ENCODE peak calls at places on chromosomes 3 and 15, in six cellular contexts. W is NCI-H1417 treated with DMSO at 0.1 percent for 48 hours, S is OCI-LY7, R is retina, C is Right ventricle myocardium superior, X is T-helper 1 cell. L is an unnamed sample.

GRCh38 chr15:77495806-77496589 is 75.3 kb downstream of the HMG20A start:
- DNase-seq in W (no peak), S (no peak), R (no peak), C (no peak), X (no peak), L (no peak)

GRCh38 chr3:57942872-57943283 is 65.3 kb upstream of the FLNB start:
- DNase-seq in W (no peak), S (no peak), R (no peak), C (peak), X (no peak), L (peak)

GRCh38 chr3:185988080-185988815 is 50.4 kb upstream of the TRA2B start:
- DNase-seq in W (no peak), S (no peak), R (peak), C (no peak), X (no peak), L (no peak)

GRCh38 chr3:56818156-56818985 is 16.6 kb upstream of the ARHGEF3 start:
- DNase-seq in W (no peak), S (no peak), R (no peak), C (no peak), X (no peak), L (no peak)

GRCh38 chr3:109081746-109082510 is 36.0 kb downstream of the MORC1 start:
- DNase-seq in W (no peak), S (peak), R (peak), C (no peak), X (no peak), L (no peak)

GRCh38 chr15:60520825-60521368 is 42.0 kb upstream of the ICE2 start:
- DNase-seq in W (no peak), S (peak), R (peak), C (peak), X (peak), L (peak)

GRCh38 chr3:60746690-60747416 is 504.4 kb downstream of the FHIT start:
- DNase-seq in W (no peak), S (no peak), R (no peak), C (no peak), X (no peak), L (no peak)

GRCh38 chr3:159859424-159859823 is 129.2 kb upstream of the IL12A start:
- DNase-seq in W (no peak), S (no peak), R (no peak), C (no peak), X (no peak), L (no peak)

GRCh38 chr15:71366926-71367325 is 251.7 kb downstream of the THSD4 start:
- DNase-seq in W (no peak), S (no peak), R (no peak), C (no peak), X (no peak), L (no peak)

GRCh38 chr3:65944252-65944651 is 94.5 kb downstream of the MAGI1 start:
- DNase-seq in W (no peak), S (no peak), R (no peak), C (no peak), X (no peak), L (no peak)

GRCh38 chr3:30269751-30270445 is 336.5 kb upstream of the TGFBR2 start:
- DNase-seq in W (no peak), S (peak), R (no peak), C (no peak), X (no peak), L (no peak)

GRCh38 chr3:46112984-46113383 is 85.7 kb upstream of the XCR1 start:
- DNase-seq in W (no peak), S (no peak), R (no peak), C (no peak), X (no peak), L (no peak)

GRCh38 chr15:97114900-97115763 is 784.6 kb downstream of the NR2F2 start:
- DNase-seq in W (no peak), S (no peak), R (no peak), C (no peak), X (no peak), L (no peak)

GRCh38 chr15:92883643-92884458 is 16.3 kb upstream of the CHD2 start:
- DNase-seq in W (peak), S (peak), R (peak), C (no peak), X (peak), L (no peak)

GRCh38 chr3:99808163-99808794 is 9.4 kb upstream of the CMSS1 start:
- DNase-seq in W (peak), S (peak), R (peak), C (no peak), X (peak), L (no peak)

GRCh38 chr3:170717410-170718402 is 131.8 kb upstream of the SLC7A14 start:
- DNase-seq in W (no peak), S (no peak), R (no peak), C (peak), X (no peak), L (peak)